ENCODE peak calls at places on chromosomes 5 and 9, in seven cellular contexts. M is CD4-positive, alpha-beta memory T cell; O is D341Med; C is HTR-8/SVneo; J is Kasumi-1; I is stimulated activated CD4-positive, alpha-beta T cell treated with anti-CD3 and anti-CD28 coated beads, Interleukin-15, amount 100 ng/mL, for 1 hour; D is RPMI7951. L is an unnamed sample.

GRCh38 chr5:177098103-177098771 is 11.5 kb downstream of the FGFR4 start:
- DNase-seq in J (no peak), D (peak), M (no peak), I (no peak), C (no peak), O (no peak), L (no peak)

GRCh38 chr9:121038452-121039203 is 11.4 kb downstream of the C5 start:
- DNase-seq in O (no peak), J (no peak), I (no peak), D (no peak), M (no peak), C (no peak), L (no peak)

GRCh38 chr5:124328201-124328600 is 418.2 kb downstream of the ZNF608 start:
- DNase-seq in I (no peak), C (no peak), O (no peak), J (no peak), D (no peak), M (no peak), L (no peak)

GRCh38 chr5:179870403-179870903 is 11.8 kb upstream of the MRNIP start:
- DNase-seq in O (peak), C (no peak), J (no peak), I (no peak), D (no peak), M (no peak), L (peak)

GRCh38 chr5:79878721-79879336 is 112.2 kb downstream of the MTX3 start:
- DNase-seq in D (peak), J (peak), I (no peak), O (peak), M (peak), C (peak), L (peak)

GRCh38 chr9:35112257-35113020 is 3.2 kb downstream of the ATOSB start:
- DNase-seq in D (peak), C (no peak), M (no peak), O (no peak), I (no peak), J (no peak), L (no peak)

GRCh38 chr5:6603643-6604042 is 29.2 kb downstream of the NSUN2 start:
- DNase-seq in C (no peak), J (no peak), M (no peak), D (no peak), O (no peak), I (no peak), L (no peak)

GRCh38 chr5:54311178-54311811 is 922 bp upstream of the ARL15 start:
- DNase-seq in O (no peak), J (peak), D (no peak), I (no peak), M (peak), C (peak), L (no peak)

GRCh38 chr5:100646011-100646410 is 110.8 kb downstream of the FAM174A start:
- DNase-seq in I (no peak), C (no peak), O (no peak), M (no peak), J (no peak), D (no peak), L (no peak)

GRCh38 chr9:84917366-84918063 is 248.0 kb downstream of the NTRK2 start:
- DNase-seq in I (no peak), O (no peak), D (no peak), M (no peak), J (no peak), C (no peak), L (no peak)

GRCh38 chr9:12544700-12545099 is 148.5 kb upstream of the TYRP1 start:
- DNase-seq in O (no peak), I (no peak), M (no peak), C (no peak), D (no peak), J (no peak), L (no peak)

GRCh38 chr5:71769265-71769664 is 50.2 kb downstream of the CARTPT start:
- DNase-seq in I (no peak), O (no peak), M (no peak), C (no peak), J (no peak), D (no peak), L (no peak)

GRCh38 chr5:135106136-135106535 is 72.1 kb upstream of the PITX1 start:
- DNase-seq in D (no peak), I (no peak), C (no peak), J (no peak), O (no peak), M (no peak), L (no peak)

GRCh38 chr5:73193592-73193991 is 20.6 kb downstream of the TMEM174 start:
- DNase-seq in I (no peak), D (no peak), J (no peak), M (no peak), O (no peak), C (no peak), L (no peak)

GRCh38 chr9:89667730-89668129 is 62.9 kb downstream of the GADD45G start:
- DNase-seq in D (no peak), M (no peak), J (no peak), C (no peak), O (no peak), I (no peak), L (no peak)

L was measured in HepG2.